ENCODE peak calls at places on chromosomes 16 and 17, in four cellular contexts. One of them, this sample, is unnamed.

GRCh38 chr17:4948166-4948996 is at the start of gene PFN1:
- DNase-seq in cardiac muscle cell: peak; percentile 88
- DNase-seq in psoas muscle: peak; percentile 91
- DNase-seq in pancreas: peak; percentile 86
- DNase-seq in this sample: peak; percentile 93

GRCh38 chr17:76179496-76180467 is 38.7 kb upstream of the FOXJ1 start:
- DNase-seq in psoas muscle: no peak
- DNase-seq in pancreas: no peak
- DNase-seq in cardiac muscle cell: no peak
- DNase-seq in this sample: no peak

GRCh38 chr17:58189436-58190146 is 2.9 kb upstream of the EPX start:
- DNase-seq in cardiac muscle cell: no peak
- DNase-seq in psoas muscle: peak; percentile 58
- DNase-seq in pancreas: no peak
- DNase-seq in this sample: no peak

GRCh38 chr17:27582696-27583095 is 48.3 kb upstream of the LGALS9 start:
- DNase-seq in cardiac muscle cell: no peak
- DNase-seq in pancreas: no peak
- DNase-seq in psoas muscle: no peak
- DNase-seq in this sample: no peak

GRCh38 chr16:23020084-23020483 is 129.2 kb downstream of the USP31 start:
- DNase-seq in psoas muscle: no peak
- DNase-seq in pancreas: no peak
- DNase-seq in cardiac muscle cell: no peak
- DNase-seq in this sample: no peak

GRCh38 chr17:7352910-7353635 is 1.1 kb downstream of the KCTD11 start:
- DNase-seq in psoas muscle: no peak
- DNase-seq in cardiac muscle cell: no peak
- DNase-seq in pancreas: peak; percentile 22
- DNase-seq in this sample: no peak

GRCh38 chr16:46908540-46909372 is 24.6 kb downstream of the GPT2 start:
- DNase-seq in cardiac muscle cell: peak; percentile 82
- DNase-seq in psoas muscle: no peak
- DNase-seq in pancreas: no peak
- DNase-seq in this sample: no peak

GRCh38 chr16:66107661-66108060 is 258.8 kb upstream of the CDH5 start:
- DNase-seq in pancreas: no peak
- DNase-seq in cardiac muscle cell: no peak
- DNase-seq in psoas muscle: no peak
- DNase-seq in this sample: no peak

GRCh38 chr17:17001874-17002520 is 30.1 kb upstream of the TNFRSF13B start:
- DNase-seq in pancreas: peak; percentile 69
- DNase-seq in cardiac muscle cell: peak; percentile 85
- DNase-seq in psoas muscle: peak; percentile 80
- DNase-seq in this sample: peak; percentile 81

DNA sequence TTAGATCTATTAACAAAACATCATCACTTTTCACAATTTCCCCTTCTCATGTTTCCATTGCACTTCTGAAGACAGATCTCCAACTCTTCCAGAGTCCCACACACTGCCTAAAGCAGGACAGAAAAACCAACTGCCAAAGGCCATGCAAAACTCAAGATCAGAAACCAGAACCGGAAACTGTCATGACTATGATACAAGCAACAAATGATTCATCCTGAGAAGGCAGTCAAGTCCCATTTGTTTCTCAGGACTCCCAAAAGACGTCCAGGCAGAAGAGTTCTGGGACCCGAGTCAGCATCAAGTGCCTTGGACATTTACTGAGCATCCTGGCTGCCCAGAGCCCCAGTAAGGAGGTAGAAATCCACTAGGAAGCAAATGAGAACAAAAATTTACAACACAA is 38.8 kb downstream of the ERN1 start:
- DNase-seq in psoas muscle: no peak
- DNase-seq in pancreas: no peak
- DNase-seq in cardiac muscle cell: no peak
- DNase-seq in this sample: no peak
- H3K4me3 ChIP-seq in psoas muscle: no peak overlapping the region
- H3K4me3 ChIP-seq in pancreas: no peak overlapping the region
- H3K4me3 ChIP-seq in cardiac muscle cell: no peak overlapping the region
- H3K4me3 ChIP-seq in this sample: no peak overlapping the region

GRCh38 chr17:48055531-48056245 is 7.5 kb downstream of the NFE2L1 start:
- DNase-seq in pancreas: no peak
- DNase-seq in psoas muscle: no peak
- DNase-seq in cardiac muscle cell: no peak
- DNase-seq in this sample: no peak
- H3K4me1 ChIP-seq in pancreas: peaks cover 29% of the 10 kb centered on the region
- H3K4me1 ChIP-seq in psoas muscle: peaks cover 86% of the 10 kb centered on the region
- H3K4me1 ChIP-seq in cardiac muscle cell: peaks cover 37% of the 10 kb centered on the region
- H3K4me1 ChIP-seq in this sample: peaks cover 43% of the 10 kb centered on the region

GRCh38 chr16:55568151-55568693 is 1.7 kb downstream of the CAPNS2 start:
- DNase-seq in cardiac muscle cell: no peak
- DNase-seq in pancreas: no peak
- DNase-seq in psoas muscle: no peak
- DNase-seq in this sample: no peak
- TF ChIP-seq CTCF in cardiac muscle cell: no peak
- TF ChIP-seq CTCF in pancreas: no peak
- TF ChIP-seq CTCF in psoas muscle: no peak
- TF ChIP-seq CTCF in this sample: no peak

DNA sequence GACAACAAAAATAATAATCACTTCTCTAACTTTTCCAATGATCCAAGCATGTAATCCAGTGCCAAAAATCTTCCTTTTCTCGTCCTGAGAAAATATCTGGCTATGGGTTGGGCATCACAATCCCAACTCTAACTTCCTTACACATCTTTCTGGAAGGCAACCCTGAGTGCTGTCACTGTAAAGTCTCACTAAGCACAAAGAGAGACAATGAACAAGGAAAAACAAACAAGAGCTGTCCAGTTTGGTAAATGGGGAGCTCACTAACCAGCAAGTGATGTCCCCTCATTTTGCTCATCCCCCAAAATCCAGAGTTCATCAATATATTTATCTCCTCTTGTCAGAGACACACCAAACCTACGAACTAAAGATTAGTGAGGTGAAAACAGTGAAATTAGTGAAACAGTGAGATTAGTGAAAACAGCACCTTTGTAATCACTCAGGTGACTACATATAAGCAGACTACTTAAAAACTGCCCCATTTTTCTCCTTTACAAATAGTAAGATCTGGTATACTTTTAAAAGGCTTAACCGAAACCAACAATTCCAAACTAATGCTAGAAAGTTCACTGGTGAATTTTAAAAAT is 5.4 kb downstream of the USP32 start:
- DNase-seq in psoas muscle: no peak
- DNase-seq in pancreas: no peak
- DNase-seq in cardiac muscle cell: no peak
- DNase-seq in this sample: no peak
- H3K4me3 ChIP-seq in psoas muscle: no peak overlapping the region
- H3K4me3 ChIP-seq in pancreas: no peak overlapping the region
- H3K4me3 ChIP-seq in cardiac muscle cell: no peak overlapping the region
- H3K4me3 ChIP-seq in this sample: no peak overlapping the region

GRCh38 chr17:33220031-33220430 is 73.1 kb downstream of the ASIC2 start:
- DNase-seq in pancreas: no peak
- DNase-seq in cardiac muscle cell: no peak
- DNase-seq in psoas muscle: no peak
- DNase-seq in this sample: no peak
- H3K4me1 ChIP-seq in pancreas: no peaks in the 10 kb centered on the region
- H3K4me1 ChIP-seq in cardiac muscle cell: no peaks in the 10 kb centered on the region
- H3K4me1 ChIP-seq in psoas muscle: no peaks in the 10 kb centered on the region
- H3K4me1 ChIP-seq in this sample: no peaks in the 10 kb centered on the region

GRCh38 chr17:51372345-51373004 is 112.1 kb downstream of the UTP18 start:
- DNase-seq in pancreas: peak; percentile 6
- DNase-seq in psoas muscle: no peak
- DNase-seq in cardiac muscle cell: no peak
- DNase-seq in this sample: no peak

GRCh38 chr17:51365090-51365489 is 104.7 kb downstream of the UTP18 start:
- DNase-seq in cardiac muscle cell: no peak
- DNase-seq in psoas muscle: no peak
- DNase-seq in pancreas: no peak
- DNase-seq in this sample: no peak

GRCh38 chr17:51362818-51363598 is 102.7 kb downstream of the UTP18 start:
- DNase-seq in psoas muscle: no peak
- DNase-seq in pancreas: no peak
- DNase-seq in cardiac muscle cell: no peak
- DNase-seq in this sample: no peak

GRCh38 chr17:51371732-51372151 is 111.4 kb downstream of the UTP18 start:
- DNase-seq in pancreas: no peak
- DNase-seq in psoas muscle: no peak
- DNase-seq in cardiac muscle cell: peak; percentile 45
- DNase-seq in this sample: peak; percentile 31

DNA sequence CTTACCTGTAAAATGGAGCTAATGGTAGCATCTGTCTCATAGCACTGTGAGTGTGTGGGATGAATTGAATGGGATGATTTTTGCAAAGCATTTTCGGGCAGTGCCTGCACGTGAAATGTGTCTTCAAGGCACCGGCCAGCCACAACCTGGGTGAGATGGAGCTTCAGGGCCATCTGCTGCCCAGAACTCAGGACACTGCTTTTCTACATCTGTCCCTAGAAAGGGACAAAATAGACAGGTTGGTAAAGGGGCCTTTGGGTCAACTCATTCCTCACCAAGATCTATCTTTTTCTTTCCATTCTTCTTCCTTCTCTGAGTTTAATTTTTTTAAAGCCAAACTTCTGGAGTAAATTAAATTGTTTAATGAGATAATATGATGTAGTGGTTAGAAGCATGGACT is 106.5 kb downstream of the UTP18 start:
- DNase-seq in cardiac muscle cell: no peak
- DNase-seq in psoas muscle: no peak
- DNase-seq in pancreas: no peak
- DNase-seq in this sample: no peak
- TF ChIP-seq CTCF in cardiac muscle cell: no peak
- TF ChIP-seq CTCF in psoas muscle: no peak
- TF ChIP-seq CTCF in pancreas: no peak
- TF ChIP-seq CTCF in this sample: no peak

GRCh38 chr17:74862919-74863318 is 3.2 kb upstream of the GRIN2C start:
- DNase-seq in psoas muscle: no peak
- DNase-seq in pancreas: no peak
- DNase-seq in cardiac muscle cell: no peak
- DNase-seq in this sample: no peak
- H3K4me3 ChIP-seq in psoas muscle: no peak overlapping the region
- H3K4me3 ChIP-seq in pancreas: no peak overlapping the region
- H3K4me3 ChIP-seq in cardiac muscle cell: no peak overlapping the region
- H3K4me3 ChIP-seq in this sample: no peak overlapping the region

GRCh38 chr16:3874242-3874641 is 6.3 kb downstream of the CREBBP start:
- DNase-seq in pancreas: no peak
- DNase-seq in psoas muscle: no peak
- DNase-seq in cardiac muscle cell: no peak
- DNase-seq in this sample: peak; percentile 67
- H3K4me1 ChIP-seq in pancreas: peaks cover 36% of the 10 kb centered on the region
- H3K4me1 ChIP-seq in psoas muscle: peaks cover 91% of the 10 kb centered on the region
- H3K4me1 ChIP-seq in cardiac muscle cell: peaks cover 69% of the 10 kb centered on the region
- H3K4me1 ChIP-seq in this sample: peaks cover 61% of the 10 kb centered on the region